ENCODE peak calls at places on chromosomes 11 and 22, in four cellular contexts. Q is GM23338, Y is OCI-LY7, Z is PC-3. D is an unnamed sample.

GRCh38 chr11:57635236-57635635 is 14.5 kb downstream of the YPEL4 start:
- DNase-seq in Q (no peak), Y (no peak), Z (no peak), D (no peak)

GRCh38 chr11:107665016-107665415 is 46.8 kb downstream of the SLN start:
- DNase-seq in Q (no peak), Y (no peak), Z (no peak), D (no peak)

GRCh38 chr11:12087075-12087775 is 23.2 kb upstream of the MICAL2 start:
- DNase-seq in Q (peak), Y (no peak), Z (peak), D (no peak)

GRCh38 chr22:37060801-37061610 is 9.5 kb downstream of the KCTD17 start:
- DNase-seq in Q (no peak), Y (no peak), Z (no peak), D (no peak)

GRCh38 chr11:45988922-45989321 is 66.5 kb downstream of the LARGE2 start:
- DNase-seq in Q (no peak), Y (no peak), Z (no peak), D (no peak)

GRCh38 chr11:35282226-35282882 is 137.0 kb downstream of the SLC1A2 start:
- DNase-seq in Q (no peak), Y (no peak), Z (no peak), D (no peak)

GRCh38 chr22:21042978-21043855 is 2.5 kb upstream of the LRRC74B start:
- DNase-seq in Q (no peak), Y (no peak), Z (peak), D (no peak)

GRCh38 chr11:57158180-57158579 is 23.6 kb upstream of the LRRC55 start:
- DNase-seq in Q (no peak), Y (no peak), Z (no peak), D (no peak)

GRCh38 chr11:70067591-70068341 is 10.4 kb upstream of the ANO1 start:
- DNase-seq in Q (peak), Y (no peak), Z (peak), D (peak)

GRCh38 chr11:102850973-102851745 is 7.8 kb upstream of the MMP3 start:
- DNase-seq in Q (no peak), Y (no peak), Z (peak), D (no peak)

GRCh38 chr11:32005786-32006406 is 85.0 kb upstream of the RCN1 start:
- DNase-seq in Q (no peak), Y (no peak), Z (peak), D (no peak)

GRCh38 chr22:21936151-21936778 is 16.4 kb downstream of the PPM1F start:
- DNase-seq in Q (no peak), Y (no peak), Z (no peak), D (no peak)

GRCh38 chr11:104060820-104061219 is 24.4 kb downstream of the DDI1 start:
- DNase-seq in Q (no peak), Y (no peak), Z (no peak), D (no peak)

GRCh38 chr11:43367382-43368178 is 8.9 kb downstream of the TTC17 start:
- DNase-seq in Q (no peak), Y (peak), Z (no peak), D (no peak)

GRCh38 chr11:72580648-72580950 is 93.6 kb downstream of the PDE2A start:
- DNase-seq in Q (no peak), Y (no peak), Z (no peak), D (no peak)

GRCh38 chr22:41621911-41622179 is 750 bp downstream of the XRCC6 start:
- DNase-seq in Q (no peak), Y (no peak), Z (no peak), D (no peak)

GRCh38 chr11:78605296-78605695 is 30.6 kb upstream of the NARS2 start:
- DNase-seq in Q (no peak), Y (no peak), Z (peak), D (no peak)

GRCh38 chr11:134584706-134585445 is 172.8 kb upstream of the B3GAT1 start:
- DNase-seq in Q (no peak), Y (no peak), Z (no peak), D (no peak)

GRCh38 chr11:109641549-109641948 is 219.6 kb downstream of the C11orf87 start:
- DNase-seq in Q (peak), Y (no peak), Z (peak), D (peak)

GRCh38 chr11:33633251-33634003 is 67.2 kb downstream of the C11orf91 start:
- DNase-seq in Q (peak), Y (no peak), Z (peak), D (no peak)

GRCh38 chr11:8777907-8778767 is 95.5 kb downstream of the RPL27A start:
- DNase-seq in Q (no peak), Y (peak), Z (no peak), D (peak)

GRCh38 chr11:60951909-60952741 is at the start of gene SLC15A3:
- DNase-seq in Q (peak), Y (peak), Z (no peak), D (peak)

GRCh38 chr11:78149646-78150045 is 10.2 kb upstream of the ALG8 start:
- DNase-seq in Q (no peak), Y (no peak), Z (peak), D (no peak)

GRCh38 chr11:17906436-17906835 is 106.4 kb downstream of the SERGEF start:
- DNase-seq in Q (peak), Y (peak), Z (peak), D (peak)

GRCh38 chr11:115580927-115581680 is 76.9 kb upstream of the CADM1 start:
- DNase-seq in Q (no peak), Y (no peak), Z (no peak), D (no peak)

GRCh38 chr22:17980013-17980510 is 44.3 kb downstream of the MICAL3 start:
- DNase-seq in Q (peak), Y (no peak), Z (no peak), D (no peak)

GRCh38 chr11:12411806-12412727 is 34.7 kb downstream of the PARVA start:
- DNase-seq in Q (peak), Y (peak), Z (peak), D (peak)

GRCh38 chr11:77151804-77152513 is 23.9 kb downstream of the MYO7A start:
- DNase-seq in Q (no peak), Y (no peak), Z (no peak), D (no peak)

GRCh38 chr11:34972892-34973291 is 56.5 kb downstream of the PDHX start:
- DNase-seq in Q (no peak), Y (no peak), Z (no peak), D (no peak)

GRCh38 chr22:36328635-36329216 is 59.0 kb downstream of the MYH9 start:
- DNase-seq in Q (no peak), Y (peak), Z (peak), D (no peak)

GRCh38 chr11:66459138-66459778 is 7.4 kb upstream of the PELI3 start:
- DNase-seq in Q (no peak), Y (peak), Z (no peak), D (no peak)

GRCh38 chr11:122098223-122098980 is 17.6 kb downstream of the BLID start:
- DNase-seq in Q (no peak), Y (no peak), Z (peak), D (no peak)
- H3K4me2 ChIP-seq in Q (peak), Y (no peak), Z (peak), D (no peak)

GRCh38 chr11:1917523-1918435 is 1.7 kb upstream of the TNNT3 start:
- DNase-seq in Q (peak), Y (no peak), Z (no peak), D (peak)
- TF ChIP-seq EZH2phosphoT487 in Q (no peak), Y (no peak), Z (no peak), D (no peak)

GRCh38 chr11:44602810-44603410 is 37.4 kb downstream of the CD82 start:
- DNase-seq in Q (no peak), Y (no peak), Z (no peak), D (no peak)

GRCh38 chr11:44604171-44604581 is 38.7 kb downstream of the CD82 start:
- DNase-seq in Q (no peak), Y (no peak), Z (peak), D (no peak)

GRCh38 chr11:44600261-44600660 is 34.8 kb downstream of the CD82 start:
- DNase-seq in Q (no peak), Y (no peak), Z (no peak), D (no peak)

GRCh38 chr11:44600739-44601416 is 35.4 kb downstream of the CD82 start:
- DNase-seq in Q (peak), Y (peak), Z (no peak), D (no peak)

DNA sequence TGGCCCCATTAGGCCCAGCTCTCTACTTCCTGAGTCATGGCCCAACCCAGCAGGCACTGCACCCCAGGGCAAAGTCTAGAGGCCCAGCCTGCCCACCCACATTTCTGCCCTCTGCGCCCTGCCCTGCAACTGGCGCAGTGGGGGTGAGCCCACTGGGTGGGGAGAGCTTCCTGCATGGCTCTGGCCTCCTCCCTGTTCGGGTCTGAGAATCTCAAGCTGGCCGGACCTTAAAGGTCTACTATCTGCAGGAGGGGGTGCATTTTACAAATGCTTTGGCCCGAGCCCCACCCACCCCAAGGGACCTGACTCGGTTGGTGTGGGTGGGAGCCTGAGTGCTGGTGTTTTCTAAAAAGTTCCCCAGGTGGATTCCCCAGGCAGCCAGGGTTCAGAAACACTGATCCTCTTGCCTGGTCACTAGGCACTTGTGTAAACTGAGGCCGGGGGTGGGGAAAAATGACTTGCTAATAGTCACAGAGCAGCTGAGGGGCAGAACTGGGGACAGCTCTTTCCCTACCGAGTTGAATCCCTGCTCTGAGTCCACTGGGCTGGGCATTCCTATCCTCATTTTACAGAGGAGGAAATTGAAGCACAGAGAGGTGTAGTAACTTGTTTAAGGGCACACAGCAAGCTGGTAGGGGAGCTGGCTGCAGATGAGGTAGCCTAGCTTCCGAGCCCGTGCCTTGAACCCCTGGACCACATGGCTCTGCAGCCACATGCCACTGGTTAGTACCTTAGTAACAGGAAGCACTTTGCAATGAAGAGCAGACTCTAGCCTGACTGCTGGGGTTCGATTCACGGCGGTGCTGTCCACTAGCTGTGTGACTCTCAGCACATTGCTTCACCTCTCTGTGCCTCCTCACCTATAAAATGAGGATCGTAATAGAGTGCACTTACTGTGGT is 36.3 kb downstream of the CD82 start:
- DNase-seq in Q (no peak), Y (peak), Z (no peak), D (no peak)
- H3K4me2 ChIP-seq in Q (no peak), Y (peak), Z (no peak), D (no peak)

DNA sequence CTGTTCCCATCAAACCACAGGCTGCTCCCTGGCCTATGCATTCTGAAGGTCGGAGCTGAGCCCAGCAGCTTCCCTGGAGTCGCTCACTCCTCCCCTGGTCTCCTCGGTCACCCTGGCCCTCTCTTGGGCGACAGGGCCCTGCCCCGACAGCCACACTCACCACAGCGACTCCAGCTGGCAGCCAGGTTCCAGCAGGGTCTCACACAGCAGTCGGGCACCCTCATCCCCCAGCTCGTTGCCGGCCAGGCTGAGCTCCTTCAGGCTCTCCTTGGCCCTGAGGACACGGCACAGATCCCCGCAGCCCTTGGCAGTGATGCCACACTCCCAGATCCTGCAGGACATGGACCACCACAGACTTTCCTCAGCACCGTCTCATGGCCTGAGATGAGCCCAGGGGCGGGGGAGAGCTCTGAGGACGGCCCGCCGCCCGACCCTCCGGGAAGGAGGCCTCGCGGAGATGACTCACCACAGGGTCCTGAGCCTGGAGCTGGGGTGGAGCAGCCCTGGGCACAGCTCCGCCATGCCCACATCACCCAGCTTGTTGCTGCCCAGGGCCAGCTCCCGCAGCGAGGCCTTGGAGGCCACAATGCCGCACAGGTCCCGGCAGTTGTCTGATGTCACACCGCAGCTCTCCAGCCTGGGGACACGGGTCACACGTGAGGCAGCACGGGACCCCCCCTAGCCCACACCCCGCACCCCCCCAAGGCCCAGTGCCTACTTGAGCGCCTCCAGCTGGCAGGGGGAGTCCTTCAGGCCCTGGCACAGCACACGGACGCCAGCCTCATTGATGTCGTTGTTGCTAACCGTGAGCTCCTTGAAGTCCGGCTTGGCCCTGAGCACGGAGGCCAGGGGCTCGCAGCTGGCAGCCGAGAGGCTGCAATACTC is 8.5 kb downstream of the RNH1 start:
- DNase-seq in Q (no peak), Y (no peak), Z (no peak), D (no peak)
- TF ChIP-seq EZH2phosphoT487 in Q (no peak), Y (no peak), Z (no peak), D (no peak)